ENCODE peak calls at places on chromosomes 11 and 22, in eight cellular contexts. G is NCI-H1092; Q is colonic mucosa; H is NCI-H446 treated with DMSO at 0.1 percent for 48 hours; T is stimulated activated CD8-positive, alpha-beta memory T cell treated with anti-CD3 and anti-CD28 coated beads, Interleukin-15, amount 100 ng/mL, for 24 hours; C is fibroblast of the aortic adventitia; P is stimulated activated CD4-positive, alpha-beta T cell treated with anti-CD3 and anti-CD28 coated beads, Interleukin-4, amount 100 ng/mL, for 1 hour; F is heart left ventricle. L is an unnamed sample.

GRCh38 chr22:22882033-22882717 is 5.4 kb upstream of the IGLL5 start:
- DNase-seq in Q (peak; percentile 41), C (no peak), F (no peak), H (no peak), T (no peak), G (no peak), P (no peak), L (peak; percentile 65)

GRCh38 chr11:96013459-96014213 is 89.7 kb upstream of the MTMR2 start:
- DNase-seq in Q (no peak), G (no peak), F (no peak), T (no peak), P (peak; percentile 13), C (no peak), H (no peak), L (no peak)

GRCh38 chr11:108617055-108617454 is 23.5 kb upstream of the EXPH5 start:
- DNase-seq in H (no peak), P (no peak), C (no peak), Q (no peak), T (no peak), G (no peak), F (no peak), L (no peak)

GRCh38 chr22:46044718-46045458 is 67.9 kb upstream of the WNT7B start:
- DNase-seq in Q (no peak), G (no peak), T (no peak), P (peak; percentile 39), C (no peak), F (no peak), H (no peak), L (no peak)

GRCh38 chr22:42356547-42356946 is 75.7 kb downstream of the NFAM1 start:
- DNase-seq in G (no peak), C (no peak), T (no peak), P (no peak), H (no peak), F (no peak), Q (no peak), L (peak; percentile 80)

GRCh38 chr22:25700996-25701815 is 40.8 kb upstream of the MYO18B start:
- DNase-seq in H (no peak), C (peak; percentile 78), F (peak; percentile 54), P (no peak), Q (no peak), G (no peak), T (no peak), L (no peak)

GRCh38 chr22:20131593-20131855 is at the start of gene ZDHHC8:
- DNase-seq in C (no peak), F (no peak), H (no peak), Q (no peak), G (no peak), P (peak; percentile 65), T (no peak), L (peak; percentile 59)

GRCh38 chr11:123188508-123189165 is 6.4 kb downstream of the CLMP start:
- DNase-seq in H (peak; percentile 16), Q (no peak), C (peak; percentile 88), G (peak; percentile 15), P (no peak), T (no peak), F (no peak), L (no peak)

GRCh38 chr11:94632356-94632755 is 65.2 kb downstream of the PIWIL4 start:
- DNase-seq in F (no peak), Q (no peak), G (no peak), T (no peak), C (no peak), H (no peak), P (no peak), L (no peak)

GRCh38 chr11:117673561-117673960 is 123.5 kb downstream of the DSCAML1 start:
- DNase-seq in P (no peak), G (no peak), F (no peak), C (no peak), Q (no peak), H (no peak), T (no peak), L (no peak)

GRCh38 chr11:44110231-44110679 is 14.8 kb downstream of the EXT2 start:
- DNase-seq in G (peak; percentile 17), T (peak; percentile 13), F (peak; percentile 70), H (peak; percentile 27), Q (peak; percentile 69), C (peak; percentile 50), P (peak; percentile 49), L (peak; percentile 61)

GRCh38 chr22:28112130-28112529 is 193.1 kb upstream of the PITPNB start:
- DNase-seq in F (no peak), G (no peak), H (no peak), Q (no peak), C (no peak), T (no peak), P (no peak), L (no peak)